ENCODE peak calls at places on chromosome 11, in four cellular contexts. I, J, W and G are unnamed samples.

GRCh38 chr11:27158763-27159679 is 118.4 kb downstream of the BBOX1 start:
- DNase-seq in J (peak; percentile 88), I (peak; percentile 41), W (peak; percentile 71), G (peak; percentile 21)

GRCh38 chr11:128632151-128632791 is 44.9 kb upstream of the ETS1 start:
- DNase-seq in W (peak; percentile 65), J (peak; percentile 71), I (peak; percentile 51), G (no peak)

GRCh38 chr11:73869234-73869949 is 7.3 kb downstream of the COA4 start:
- DNase-seq in I (no peak), J (no peak), W (no peak), G (no peak)

GRCh38 chr11:104003491-104003890 is 32.9 kb upstream of the DDI1 start:
- DNase-seq in J (peak; percentile 51), I (no peak), W (peak; percentile 24), G (no peak)

GRCh38 chr11:42410251-42410956 is 901.4 kb upstream of the API5 start:
- DNase-seq in I (no peak), W (no peak), J (no peak), G (no peak)

GRCh38 chr11:78812513-78813293 is 238.0 kb upstream of the NARS2 start:
- DNase-seq in W (peak; percentile 53), J (no peak), I (no peak), G (no peak)

GRCh38 chr11:73878771-73879170 is 2.0 kb downstream of the PAAF1 start:
- DNase-seq in I (no peak), J (no peak), W (no peak), G (no peak)

GRCh38 chr11:72943664-72944063 is 129.5 kb downstream of the ATG16L2 start:
- DNase-seq in J (no peak), W (no peak), I (no peak), G (no peak)

GRCh38 chr11:73349633-73350032 is 26.6 kb upstream of the RELT start:
- DNase-seq in J (no peak), I (no peak), W (no peak), G (no peak)

GRCh38 chr11:18490319-18490718 is 34.7 kb downstream of the LDHAL6A start:
- DNase-seq in J (no peak), W (no peak), I (no peak), G (no peak)

DNA sequence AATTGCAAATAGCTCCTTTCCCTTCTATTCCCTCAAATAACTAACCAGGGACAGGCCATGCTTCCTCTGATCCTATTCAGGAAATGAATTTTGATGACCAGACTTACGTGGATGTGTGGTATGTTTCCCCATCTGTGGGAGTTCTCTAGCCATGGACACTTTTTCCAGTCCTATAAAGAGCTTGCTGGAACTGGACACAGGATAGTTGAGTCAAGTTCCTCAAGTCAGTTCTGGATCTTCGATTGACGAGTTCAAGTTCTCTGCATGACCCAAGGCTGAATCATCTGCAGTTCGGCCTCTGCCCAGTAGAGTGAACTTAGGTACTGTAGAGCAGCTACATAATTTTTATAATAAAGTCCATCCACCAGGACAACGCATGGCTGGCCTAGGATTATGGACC is 52.7 kb upstream of the CCND1 start:
- DNase-seq in I (no peak), J (peak; percentile 61), W (no peak), G (no peak)
- TF ChIP-seq CTCF in I (no peak), J (peak; percentile 44), W (peak; percentile 36), G (no peak)

GRCh38 chr11:8087185-8087584 is 6.2 kb downstream of the TUB start:
- DNase-seq in W (no peak), J (no peak), I (no peak), G (no peak)
- TF ChIP-seq CTCF in W (peak; percentile 21), J (peak; percentile 28), I (no peak), G (peak; percentile 21)

GRCh38 chr11:108121274-108122155 is at the start of gene ACAT1:
- DNase-seq in W (peak; percentile 95), I (peak; percentile 96), J (peak; percentile 88), G (peak; percentile 89)
- TF ChIP-seq CTCF in W (no peak), I (no peak), J (peak; percentile 20), G (peak; percentile 47)

GRCh38 chr11:10181811-10182210 is 112.2 kb downstream of the SBF2 start:
- DNase-seq in W (no peak), J (peak; percentile 45), I (no peak), G (no peak)
- TF ChIP-seq CTCF in W (peak; percentile 40), J (peak; percentile 16), I (no peak), G (peak; percentile 42)

DNA sequence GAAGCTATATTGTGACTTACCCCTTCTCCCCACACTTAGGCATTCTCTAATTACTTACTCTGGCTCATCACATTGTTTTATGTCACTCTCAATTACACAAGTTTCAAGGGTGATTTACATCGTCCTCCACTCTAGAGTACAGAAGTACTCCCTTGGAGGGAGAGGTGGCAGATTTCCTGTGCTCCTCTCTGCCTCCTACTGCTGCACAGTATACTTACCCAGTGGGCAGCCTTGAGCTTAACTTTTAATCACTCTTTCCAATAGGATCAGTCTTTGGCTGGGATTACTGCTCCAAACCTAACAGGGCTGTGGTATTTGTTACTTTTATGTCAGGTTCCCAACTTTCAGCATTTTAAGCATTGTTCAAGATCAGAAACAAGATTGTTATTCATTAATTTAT is 211.5 kb downstream of the AASDHPPT start:
- DNase-seq in J (no peak), W (no peak), I (no peak), G (no peak)
- TF ChIP-seq CTCF in J (no peak), W (no peak), I (no peak), G (no peak)